ENCODE peak calls at places on chromosome 7, in four cellular contexts. Y is upper lobe of right lung, T is ovary, S is IMR-90. G is an unnamed sample. For H3K9me3, the result is how much of the 10 kb centered on the place peaks cover.

GRCh38 chr7:2757904-2758672 is 70.1 kb downstream of the AMZ1 start:
- DNase-seq in T (peak), Y (peak), S (peak), G (no peak)

GRCh38 chr7:134920026-134920758 is 66.1 kb upstream of the AGBL3 start:
- DNase-seq in Y (no peak), T (no peak), S (peak), G (no peak)

GRCh38 chr7:84248267-84248666 is 53.7 kb upstream of the SEMA3A start:
- DNase-seq in Y (no peak), S (peak), T (no peak), G (no peak)

GRCh38 chr7:155785536-155785935 is 26.7 kb downstream of the SHH start:
- DNase-seq in Y (no peak), T (no peak), S (peak), G (no peak)

GRCh38 chr7:51324206-51324884 is 7.7 kb upstream of the COBL start:
- DNase-seq in Y (no peak), T (no peak), S (no peak), G (no peak)

GRCh38 chr7:6376820-6377219 is 70.9 kb downstream of the DAGLB start:
- DNase-seq in Y (no peak), S (no peak), T (no peak), G (no peak)

GRCh38 chr7:4201566-4201965 is 480.5 kb upstream of the FOXK1 start:
- DNase-seq in S (no peak), T (no peak), Y (no peak), G (no peak)

GRCh38 chr7:96400518-96400917 is 78.6 kb upstream of the SLC25A13 start:
- DNase-seq in Y (no peak), S (peak), T (no peak), G (no peak)

GRCh38 chr7:25820432-25821040 is 331.5 kb upstream of the NFE2L3 start:
- DNase-seq in T (no peak), S (no peak), Y (no peak), G (no peak)

GRCh38 chr7:32536016-32536415 is 40.7 kb downstream of the AVL9 start:
- DNase-seq in Y (no peak), S (no peak), T (no peak), G (no peak)
- H3K9me3 ChIP-seq in Y (under half), S (under half), T (under half), G (under half)

GRCh38 chr7:93218997-93219827 is 7.1 kb downstream of the HEPACAM2 start:
- DNase-seq in T (no peak), S (no peak), Y (no peak), G (no peak)
- TF ChIP-seq CTCF in T (no peak), S (no peak), Y (no peak), G (no peak)

GRCh38 chr7:54426406-54426805 is 115.8 kb upstream of the VSTM2A start:
- DNase-seq in T (no peak), Y (no peak), S (no peak), G (no peak)
- H3K9me3 ChIP-seq in T (under half), Y (under half), S (under half), G (under half)

GRCh38 chr7:20539201-20539600 is 76.3 kb upstream of the ABCB5 start:
- DNase-seq in S (no peak), T (no peak), Y (no peak), G (no peak)
- TF ChIP-seq CTCF in S (no peak), T (no peak), Y (no peak), G (peak)

DNA sequence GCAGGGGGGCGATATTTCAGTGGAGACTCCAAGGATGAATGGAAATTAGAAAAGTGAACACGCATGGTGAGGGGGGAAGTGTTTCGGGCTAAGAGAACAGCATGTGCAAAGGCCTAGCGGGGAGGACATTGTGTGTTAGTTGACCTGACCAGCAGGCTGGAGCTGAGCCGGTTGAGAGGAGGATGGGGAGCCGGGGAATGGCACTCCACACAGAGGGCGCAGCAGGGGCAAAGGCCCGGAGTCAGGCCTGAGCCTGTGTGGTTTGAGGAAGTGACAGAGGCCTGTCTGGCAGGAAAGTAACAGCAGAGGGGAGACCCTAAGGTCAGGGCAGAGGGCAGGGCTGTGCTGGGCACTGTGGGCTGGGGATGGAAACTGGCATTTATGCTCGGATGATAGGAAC is 83.2 kb upstream of the ZNF479 start:
- DNase-seq in T (no peak), S (no peak), Y (peak), G (no peak)
- H3K9me3 ChIP-seq in T (under half), S (under half), Y (under half), G (half or more)

DNA sequence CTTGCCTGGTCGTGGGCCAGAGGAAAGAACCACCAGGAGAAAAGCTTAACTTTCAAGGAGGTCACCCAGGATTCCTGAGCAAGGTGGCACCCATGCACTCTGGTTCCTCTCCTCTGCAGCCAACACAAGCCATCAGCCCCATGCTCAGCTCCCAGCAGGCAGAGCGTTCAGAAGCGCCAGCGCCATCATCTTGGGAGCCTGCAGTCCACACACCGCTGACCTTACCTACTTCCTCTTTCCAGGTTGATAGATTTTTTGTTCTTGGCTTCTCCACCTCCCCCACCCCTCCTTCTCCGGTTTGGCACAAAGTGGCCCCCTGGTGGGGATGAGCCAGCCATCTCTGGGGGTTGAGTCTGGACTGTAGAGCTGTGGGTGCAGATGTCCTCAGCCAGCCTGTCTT is 1.7 kb upstream of the WDR86 start:
- DNase-seq in Y (peak), T (no peak), S (no peak), G (no peak)
- TF ChIP-seq CTCF in Y (no peak), T (no peak), S (no peak), G (no peak)

GRCh38 chr7:157816086-157816485 is 479.3 kb downstream of the DNAJB6 start:
- DNase-seq in Y (peak), T (no peak), S (no peak), G (no peak)

GRCh38 chr7:157818701-157819516 is 482.1 kb downstream of the DNAJB6 start:
- DNase-seq in T (no peak), S (no peak), Y (peak), G (no peak)

GRCh38 chr7:157817944-157818700 is 481.3 kb downstream of the DNAJB6 start:
- DNase-seq in T (no peak), Y (peak), S (no peak), G (no peak)

GRCh38 chr7:157816526-157817250 is 479.9 kb downstream of the DNAJB6 start:
- DNase-seq in T (no peak), S (no peak), Y (peak), G (no peak)

GRCh38 chr7:157817433-157817832 is 480.6 kb downstream of the DNAJB6 start:
- DNase-seq in Y (peak), S (no peak), T (no peak), G (no peak)
- H3K9me3 ChIP-seq in Y (under half), S (half or more), T (under half), G (under half)

GRCh38 chr7:21943436-21943835 is 2.3 kb downstream of the CDCA7L start:
- DNase-seq in S (no peak), T (no peak), Y (no peak), G (no peak)

GRCh38 chr7:21945374-21946227 is at the start of gene CDCA7L:
- DNase-seq in Y (peak), S (peak), T (peak), G (peak)

GRCh38 chr7:21942955-21943354 is 2.7 kb downstream of the CDCA7L start:
- DNase-seq in T (no peak), Y (no peak), S (no peak), G (no peak)

GRCh38 chr7:21946228-21946709 is 570 bp upstream of the CDCA7L start:
- DNase-seq in Y (no peak), S (no peak), T (no peak), G (no peak)

GRCh38 chr7:21944616-21945373 is 904 bp downstream of the CDCA7L start:
- DNase-seq in Y (peak), S (peak), T (peak), G (peak)
- TF ChIP-seq CTCF in Y (no peak), S (no peak), T (no peak), G (no peak)